ENCODE peak calls at places on chromosomes 13 and 19, in five cellular contexts. N is adrenal gland, S is left ventricle myocardium inferior, M is aorta, H is psoas muscle. K is an unnamed sample.
A peak's percentile ranks its signal among the peaks of the same experiment; 100 is the strongest.

GRCh38 chr13:35781661-35782060 is 305.2 kb upstream of the MAB21L1 start:
- DNase-seq in H (no peak), N (no peak), M (no peak), S (no peak), K (no peak)

GRCh38 chr13:75788494-75788991 is 152.4 kb downstream of the LMO7 start:
- DNase-seq in S (no peak), H (peak; percentile 61), N (no peak), M (no peak), K (peak; percentile 79)

GRCh38 chr13:37326319-37326718 is 220.9 kb upstream of the CSNK1A1L start:
- DNase-seq in N (no peak), M (no peak), H (no peak), S (no peak), K (no peak)

GRCh38 chr13:20525144-20525600 is 485 bp downstream of the CRYL1 start:
- DNase-seq in H (peak; percentile 70), N (peak; percentile 50), M (peak; percentile 81), S (peak; percentile 46), K (peak; percentile 44)

GRCh38 chr13:50130686-50131051 is 115.4 kb downstream of the KCNRG start:
- DNase-seq in N (peak; percentile 50), H (peak; percentile 67), M (peak; percentile 79), S (peak; percentile 38), K (peak; percentile 41)

GRCh38 chr13:105202384-105202783 is 1333.1 kb downstream of the EFNB2 start:
- DNase-seq in N (no peak), H (no peak), M (no peak), S (no peak), K (no peak)

GRCh38 chr13:39776439-39776838 is 121.0 kb downstream of the COG6 start:
- DNase-seq in M (no peak), H (no peak), N (no peak), S (no peak), K (no peak)

GRCh38 chr19:11090264-11091032 is 1.2 kb downstream of the LDLR start:
- DNase-seq in S (peak; percentile 99), N (peak; percentile 98), H (peak; percentile 97), M (peak; percentile 99), K (peak; percentile 99)

GRCh38 chr19:38373907-38374331 is 452 bp upstream of the PSMD8 start:
- DNase-seq in S (no peak), N (no peak), M (no peak), H (no peak), K (no peak)

GRCh38 chr13:44816701-44817684 is 172.3 kb downstream of the NUFIP1 start:
- DNase-seq in M (no peak), H (no peak), N (no peak), S (no peak), K (no peak)

GRCh38 chr13:40132249-40132648 is 476.8 kb downstream of the COG6 start:
- DNase-seq in S (no peak), H (no peak), N (no peak), M (no peak), K (no peak)

GRCh38 chr19:48629599-48630288 is 7.4 kb downstream of the DBP start:
- DNase-seq in N (peak; percentile 96), M (peak; percentile 82), H (peak; percentile 77), S (peak; percentile 54), K (peak; percentile 24)

GRCh38 chr19:2047449-2048103 is 3.5 kb downstream of the MKNK2 start:
- DNase-seq in S (no peak), H (peak; percentile 93), M (peak; percentile 89), N (peak; percentile 90), K (peak; percentile 84)

GRCh38 chr19:18433039-18433691 is 4.8 kb downstream of the ISYNA1 start:
- DNase-seq in H (peak; percentile 65), S (no peak), N (peak; percentile 72), M (no peak), K (no peak)

GRCh38 chr13:46265292-46265691 is 53.6 kb downstream of the LRRC63 start:
- DNase-seq in M (no peak), N (no peak), S (no peak), H (no peak), K (no peak)

GRCh38 chr13:80010286-80010831 is 330.6 kb downstream of the SPRY2 start:
- DNase-seq in S (no peak), N (no peak), M (no peak), H (no peak), K (no peak)

GRCh38 chr19:10402441-10403038 is 802 bp downstream of the CDC37 start:
- DNase-seq in N (peak; percentile 57), M (no peak), H (peak; percentile 64), S (peak; percentile 48), K (peak; percentile 71)

GRCh38 chr13:100290165-100290801 is 201.4 kb downstream of the PCCA start:
- DNase-seq in H (no peak), M (no peak), S (no peak), N (no peak), K (no peak)

GRCh38 chr13:50544226-50544625 is 299.3 kb downstream of the DLEU7 start:
- DNase-seq in S (no peak), H (no peak), N (no peak), M (no peak), K (no peak)

GRCh38 chr13:84823528-84823927 is 941.3 kb upstream of the SLITRK1 start:
- DNase-seq in S (no peak), N (no peak), H (no peak), M (no peak), K (no peak)

GRCh38 chr19:15934332-15935078 is at the start of gene CYP4F11:
- DNase-seq in H (peak; percentile 59), N (peak; percentile 91), M (peak; percentile 94), S (peak; percentile 73), K (peak; percentile 71)

GRCh38 chr13:24165746-24166145 is 5.2 kb downstream of the SPATA13 start:
- DNase-seq in M (no peak), S (no peak), N (no peak), H (no peak), K (no peak)

GRCh38 chr19:8257052-8257443 is 47.9 kb downstream of the CERS4 start:
- DNase-seq in H (peak; percentile 28), N (no peak), M (no peak), S (no peak), K (no peak)

GRCh38 chr19:47107953-47108746 is 5.4 kb downstream of the ZC3H4 start:
- DNase-seq in N (no peak), H (no peak), M (no peak), S (no peak), K (no peak)

GRCh38 chr13:100433475-100433874 is 155.1 kb downstream of the GGACT start:
- DNase-seq in S (no peak), N (no peak), H (no peak), M (no peak), K (no peak)

GRCh38 chr19:17543991-17544390 is 11.5 kb upstream of the COLGALT1 start:
- DNase-seq in H (no peak), M (no peak), N (no peak), S (no peak), K (no peak)

GRCh38 chr19:17209126-17210036 is 5.8 kb upstream of the USE1 start:
- DNase-seq in N (no peak), M (peak; percentile 84), H (no peak), S (no peak), K (no peak)

GRCh38 chr13:39967199-39967959 is 311.9 kb downstream of the COG6 start:
- DNase-seq in M (no peak), S (no peak), H (no peak), N (no peak), K (no peak)

GRCh38 chr13:47039106-47039505 is 142.3 kb upstream of the HTR2A start:
- DNase-seq in N (no peak), H (no peak), M (no peak), S (no peak), K (no peak)

GRCh38 chr19:45446295-45446694 is 21.5 kb upstream of the FOSB start:
- DNase-seq in N (no peak), H (no peak), S (no peak), M (no peak), K (no peak)

GRCh38 chr13:95535243-95535642 is 17.3 kb upstream of the CLDN10 start:
- DNase-seq in M (no peak), N (no peak), S (no peak), H (no peak), K (peak; percentile 36)

GRCh38 chr19:49799271-49799797 is 13.8 kb downstream of the FUZ start:
- DNase-seq in M (no peak), H (no peak), N (no peak), S (no peak), K (no peak)

GRCh38 chr19:49801966-49802661 is 11.0 kb downstream of the FUZ start:
- DNase-seq in H (peak; percentile 96), M (peak; percentile 96), N (peak; percentile 97), S (peak; percentile 94), K (peak; percentile 85)

GRCh38 chr19:49801401-49801888 is 11.6 kb downstream of the FUZ start:
- DNase-seq in H (peak; percentile 56), M (no peak), N (peak; percentile 89), S (no peak), K (no peak)

GRCh38 chr19:49799798-49800376 is 13.2 kb downstream of the FUZ start:
- DNase-seq in S (no peak), M (no peak), N (no peak), H (no peak), K (no peak)

GRCh38 chr19:49800771-49801170 is 12.3 kb downstream of the FUZ start:
- DNase-seq in H (no peak), S (no peak), M (no peak), N (no peak), K (no peak)
- H3K36me3 ChIP-seq in H (no peaks in the 10 kb centered on the region), S (peaks cover 91% of the 10 kb centered on the region), M (peaks cover 14% of the 10 kb centered on the region), N (no peaks in the 10 kb centered on the region), K (peaks cover 83% of the 10 kb centered on the region)

GRCh38 chr13:66875264-66875663 is 354.9 kb downstream of the PCDH9 start:
- DNase-seq in N (no peak), H (no peak), M (no peak), S (no peak), K (no peak)
- H3K36me3 ChIP-seq in N (no peaks in the 10 kb centered on the region), H (no peaks in the 10 kb centered on the region), M (no peaks in the 10 kb centered on the region), S (no peaks in the 10 kb centered on the region), K (no peaks in the 10 kb centered on the region)

DNA sequence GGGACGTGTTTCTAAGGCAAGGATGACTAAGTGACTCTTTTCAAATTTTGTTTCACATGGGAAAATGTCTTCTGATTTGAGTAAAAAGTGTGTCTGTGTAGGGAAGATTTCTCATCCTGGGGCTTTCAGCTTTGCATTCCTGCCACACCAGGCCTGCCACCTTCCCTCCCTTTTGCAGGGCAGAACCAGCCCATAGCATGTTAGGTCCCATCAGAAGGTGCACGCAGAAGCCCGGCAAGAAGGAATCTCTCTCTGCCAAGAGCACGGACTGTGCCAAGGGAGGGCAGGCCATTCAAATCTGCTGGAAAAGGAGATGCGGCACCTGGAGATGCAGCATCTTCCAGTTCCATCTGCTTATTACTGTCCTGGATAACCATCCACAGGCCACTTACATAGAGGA is 212.0 kb downstream of the SLC7A1 start:
- DNase-seq in M (no peak), S (no peak), H (no peak), N (no peak), K (no peak)
- H3K36me3 ChIP-seq in M (no peaks in the 10 kb centered on the region), S (no peaks in the 10 kb centered on the region), H (no peaks in the 10 kb centered on the region), N (no peaks in the 10 kb centered on the region), K (no peaks in the 10 kb centered on the region)

GRCh38 chr19:613732-614567 is 19.4 kb downstream of the POLRMT start:
- DNase-seq in M (no peak), S (no peak), N (no peak), H (no peak), K (no peak)

GRCh38 chr19:616732-617526 is 16.4 kb downstream of the POLRMT start:
- DNase-seq in N (no peak), M (no peak), H (no peak), S (no peak), K (peak; percentile 81)

GRCh38 chr19:616276-616675 is 17.1 kb downstream of the POLRMT start:
- DNase-seq in N (no peak), S (no peak), H (no peak), M (no peak), K (peak; percentile 85)

GRCh38 chr19:617551-618246 is 15.6 kb downstream of the POLRMT start:
- DNase-seq in H (no peak), N (no peak), S (no peak), M (no peak), K (peak; percentile 66)

GRCh38 chr19:615619-616018 is 17.7 kb downstream of the POLRMT start:
- DNase-seq in N (no peak), S (no peak), M (no peak), H (no peak), K (peak; percentile 86)
- H3K36me3 ChIP-seq in N (no peaks in the 10 kb centered on the region), S (peaks cover 38% of the 10 kb centered on the region), M (peaks cover 5% of the 10 kb centered on the region), H (peaks cover 22% of the 10 kb centered on the region), K (peaks cover 40% of the 10 kb centered on the region)